ENCODE peak calls at places on chromosomes 16 and 17, in five cellular contexts. C is esophagus squamous epithelium; T is heart left ventricle; I is tibial artery; K is effector memory CD4-positive, alpha-beta T cell. G is an unnamed sample.

GRCh38 chr16:11016524-11016988 is 72.2 kb downstream of the CLEC16A start:
- DNase-seq in C (no peak), T (no peak), I (no peak), K (no peak), G (no peak)

GRCh38 chr16:73605309-73605708 is 557.4 kb upstream of the ZFHX3 start:
- DNase-seq in C (no peak), T (no peak), I (no peak), K (no peak), G (no peak)

GRCh38 chr16:87259431-87259830 is 57.8 kb downstream of the C16orf95 start:
- DNase-seq in C (no peak), T (no peak), I (no peak), K (no peak), G (no peak)

GRCh38 chr17:38881600-38882191 is 11.8 kb downstream of the LASP1 start:
- DNase-seq in C (no peak), T (peak), I (peak), K (no peak), G (peak)

GRCh38 chr16:89172901-89173628 is 1.5 kb downstream of the CDH15 start:
- DNase-seq in C (no peak), T (no peak), I (no peak), K (no peak), G (no peak)

GRCh38 chr17:80633197-80633596 is 88.6 kb downstream of the RPTOR start:
- DNase-seq in C (no peak), T (no peak), I (no peak), K (no peak), G (no peak)

GRCh38 chr17:43814026-43814425 is 18.9 kb downstream of the MPP3 start:
- DNase-seq in C (no peak), T (no peak), I (no peak), K (no peak), G (no peak)

GRCh38 chr16:67104845-67105244 is 4.9 kb upstream of the PHAF1 start:
- DNase-seq in C (no peak), T (no peak), I (no peak), K (no peak), G (no peak)

GRCh38 chr17:58960068-58960467 is 146.6 kb downstream of the TRIM37 start:
- DNase-seq in C (no peak), T (no peak), I (no peak), K (no peak), G (peak)

GRCh38 chr17:30290696-30291570 is 811 bp downstream of the BLMH start:
- DNase-seq in C (no peak), T (peak), I (peak), K (no peak), G (peak)

GRCh38 chr16:526181-527014 is 1.1 kb upstream of the CAPN15 start:
- DNase-seq in C (no peak), T (peak), I (no peak), K (no peak), G (no peak)

GRCh38 chr16:31528726-31529397 is 1.2 kb downstream of the AHSP start:
- DNase-seq in C (no peak), T (no peak), I (no peak), K (no peak), G (peak)

GRCh38 chr17:16189791-16190348 is 25.5 kb downstream of the NCOR1 start:
- DNase-seq in C (no peak), T (no peak), I (no peak), K (no peak), G (no peak)

GRCh38 chr17:44865231-44865660 is 17.6 kb downstream of the HIGD1B start:
- DNase-seq in C (no peak), T (peak), I (peak), K (peak), G (peak)

GRCh38 chr16:84818989-84819643 is 669 bp upstream of the CRISPLD2 start:
- DNase-seq in C (no peak), T (no peak), I (no peak), K (no peak), G (no peak)

GRCh38 chr16:84820305-84820684 is 510 bp downstream of the CRISPLD2 start:
- DNase-seq in C (no peak), T (no peak), I (no peak), K (no peak), G (no peak)

GRCh38 chr16:84820771-84821170 is 986 bp downstream of the CRISPLD2 start:
- DNase-seq in C (no peak), T (no peak), I (no peak), K (no peak), G (no peak)

GRCh38 chr16:84821179-84821578 is 1.4 kb downstream of the CRISPLD2 start:
- DNase-seq in C (no peak), T (no peak), I (no peak), K (no peak), G (no peak)

DNA sequence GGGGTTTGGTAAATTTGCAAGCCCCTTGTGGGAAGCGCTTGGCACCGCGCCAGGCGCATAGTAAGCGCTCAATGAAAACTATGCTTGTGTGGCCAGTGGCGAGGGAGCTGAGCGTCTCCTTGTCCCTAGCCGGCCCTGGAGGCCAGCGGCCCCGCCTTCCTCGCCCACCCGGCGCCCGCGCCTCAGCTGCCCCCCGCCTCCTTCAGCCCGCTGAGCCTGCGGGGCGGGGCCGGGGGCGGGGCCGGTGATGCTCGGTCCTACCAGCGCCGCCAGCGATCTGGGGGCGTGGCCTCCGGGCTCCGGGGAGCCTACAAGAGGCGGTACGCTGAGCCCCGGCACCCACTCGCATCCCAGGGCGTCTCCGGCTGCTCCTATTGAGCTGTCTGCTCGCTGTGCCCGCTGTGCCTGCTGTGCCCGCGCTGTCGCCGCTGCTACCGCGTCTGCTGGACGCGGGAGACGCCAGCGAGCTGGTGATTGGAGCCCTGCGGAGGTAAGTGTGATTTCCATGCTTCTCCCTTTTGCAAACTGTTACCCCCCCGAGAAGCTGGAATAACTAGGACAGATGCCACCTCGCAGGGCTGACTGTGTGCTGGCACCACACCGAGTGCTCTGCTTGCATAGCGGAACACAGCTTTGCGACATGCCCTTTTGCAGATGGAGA is at the start of gene CRISPLD2:
- DNase-seq in C (peak), T (peak), I (peak), K (peak), G (peak)
- H3K4me3 ChIP-seq in C (peak), T (peak), I (peak), K (peak), G (peak)

GRCh38 chr17:2710075-2710803 is 1.3 kb downstream of the CLUH start:
- DNase-seq in C (no peak), T (no peak), I (no peak), K (no peak), G (no peak)

GRCh38 chr17:2709173-2709661 is 2.3 kb downstream of the CLUH start:
- DNase-seq in C (no peak), T (no peak), I (no peak), K (no peak), G (peak)

GRCh38 chr17:2712300-2713043 is 908 bp upstream of the CLUH start:
- DNase-seq in C (no peak), T (no peak), I (no peak), K (no peak), G (peak)

GRCh38 chr17:2711608-2712299 is at the start of gene CLUH:
- DNase-seq in C (peak), T (peak), I (peak), K (peak), G (peak)

DNA sequence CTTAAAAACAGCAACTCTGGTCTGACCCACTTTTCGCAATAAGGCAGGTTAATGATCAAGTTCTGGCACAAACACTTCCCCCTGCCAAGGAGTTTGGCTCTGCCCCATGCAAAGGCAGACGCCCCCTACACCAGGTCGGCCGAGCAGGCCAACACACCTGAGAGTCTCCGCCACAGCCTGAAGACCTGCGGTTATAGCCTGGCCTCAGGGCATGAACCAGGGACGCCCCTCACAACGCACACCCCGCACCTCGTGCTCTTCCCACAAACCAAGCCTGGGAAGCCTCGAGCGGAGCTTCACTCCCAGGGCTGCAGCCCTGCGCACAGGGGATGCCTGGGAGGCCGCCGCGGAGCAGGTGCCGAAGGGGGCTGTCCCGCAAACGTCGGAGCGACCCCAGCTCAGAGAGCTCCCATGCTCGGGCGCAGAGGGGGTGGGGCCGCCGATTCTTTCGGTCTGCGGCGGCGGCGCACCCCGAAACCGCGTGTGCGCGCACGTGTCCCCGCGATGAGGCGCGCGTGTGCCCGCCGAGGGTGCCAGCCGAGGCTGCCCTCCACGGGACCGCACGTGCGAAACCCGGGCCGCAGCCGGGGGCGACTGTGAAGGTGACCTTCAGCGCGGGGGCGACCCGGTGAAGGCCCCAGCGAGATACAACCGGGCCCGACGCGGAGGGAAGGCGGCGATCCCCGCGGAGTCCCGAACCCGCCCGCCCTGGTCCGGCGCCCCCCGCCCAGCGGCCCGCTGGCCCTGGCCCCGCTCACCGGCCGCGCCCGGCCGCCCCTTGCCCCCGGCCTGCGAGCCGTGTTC is 558 bp downstream of the CLUH start:
- DNase-seq in C (no peak), T (no peak), I (no peak), K (no peak), G (peak)
- H3K27ac ChIP-seq in C (peak), T (peak), I (peak), K (peak), G (peak)

GRCh38 chr17:41837761-41838538 is at the start of gene KLHL10:
- DNase-seq in C (no peak), T (no peak), I (no peak), K (no peak), G (no peak)
- H3K4me3 ChIP-seq in C (peak), T (no peak), I (peak), K (peak), G (peak)

DNA sequence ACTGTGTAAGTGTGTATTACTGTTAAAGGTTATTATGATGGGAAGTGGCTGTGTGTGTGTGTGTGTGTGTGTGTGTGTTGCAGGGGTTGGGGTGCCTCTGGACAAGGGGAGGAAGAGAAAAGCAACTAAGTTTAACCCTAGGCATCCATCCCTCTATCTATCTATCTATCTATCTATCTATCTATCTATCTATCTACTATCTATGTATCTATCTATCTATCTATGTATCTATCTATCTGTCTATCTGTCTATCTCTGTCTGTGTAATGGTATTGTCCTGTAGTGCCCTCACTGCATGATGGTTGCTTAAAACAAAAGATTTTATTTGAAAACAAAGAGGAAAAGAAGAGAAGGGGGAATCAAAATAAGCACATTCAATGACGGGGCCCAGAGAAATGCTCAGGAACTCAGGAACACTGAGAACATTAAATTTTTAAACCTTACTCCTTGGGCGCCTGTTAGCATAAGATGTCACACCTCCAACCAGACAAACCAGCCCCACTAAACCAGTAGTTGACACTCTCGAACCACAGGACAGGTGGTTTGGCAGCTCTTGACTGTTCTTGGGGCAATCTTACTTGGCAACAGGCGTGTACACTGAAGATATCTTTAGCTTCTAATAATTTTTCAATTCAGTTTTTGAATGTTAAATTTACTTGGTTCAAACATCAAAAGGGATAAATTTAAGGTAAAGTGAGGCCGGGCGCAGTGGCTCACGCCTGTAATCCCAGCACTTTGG is 5.1 kb upstream of the RPL26 start:
- DNase-seq in C (no peak), T (no peak), I (no peak), K (no peak), G (no peak)
- H3K27ac ChIP-seq in C (peak), T (no peak), I (no peak), K (no peak), G (no peak)

GRCh38 chr17:41484920-41485904 is 4.3 kb upstream of the KRT35 start:
- DNase-seq in C (no peak), T (no peak), I (no peak), K (no peak), G (no peak)
- H3K4me3 ChIP-seq in C (no peak), T (no peak), I (no peak), K (no peak), G (no peak)

GRCh38 chr17:36183811-36184765 is 7.7 kb upstream of the TBC1D3B start:
- DNase-seq in C (no peak), T (no peak), I (no peak), K (no peak), G (no peak)
- H3K27ac ChIP-seq in C (peak), T (no peak), I (no peak), K (no peak), G (no peak)

DNA sequence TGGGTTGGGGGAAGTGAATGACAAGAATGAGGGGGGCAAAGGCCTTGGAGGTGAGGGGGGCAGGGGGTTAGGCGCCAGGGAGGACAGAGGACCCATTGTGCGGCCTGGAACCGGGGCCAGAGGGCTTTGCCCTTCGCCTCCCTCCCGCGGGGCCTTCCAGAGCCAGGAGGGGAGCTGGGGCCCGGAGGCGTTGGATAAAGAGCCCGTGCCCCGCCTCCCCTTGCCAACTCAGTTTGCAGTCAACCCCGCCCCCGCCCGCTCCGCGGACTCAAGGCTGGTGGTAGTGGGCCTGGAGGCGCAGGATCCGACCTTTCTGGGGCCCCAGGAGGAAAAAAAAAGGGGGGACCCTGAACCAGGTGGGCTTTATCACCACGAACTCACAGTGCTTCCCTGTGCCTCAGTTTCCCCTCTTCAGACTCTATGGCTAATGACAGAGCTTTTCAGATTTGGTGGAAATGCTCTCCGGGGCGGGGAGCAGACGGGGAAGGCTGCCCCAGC is 2.1 kb upstream of the SPHK1 start:
- DNase-seq in C (no peak), T (no peak), I (no peak), K (no peak), G (peak)
- H3K4me3 ChIP-seq in C (peak), T (peak), I (peak), K (peak), G (peak)

DNA sequence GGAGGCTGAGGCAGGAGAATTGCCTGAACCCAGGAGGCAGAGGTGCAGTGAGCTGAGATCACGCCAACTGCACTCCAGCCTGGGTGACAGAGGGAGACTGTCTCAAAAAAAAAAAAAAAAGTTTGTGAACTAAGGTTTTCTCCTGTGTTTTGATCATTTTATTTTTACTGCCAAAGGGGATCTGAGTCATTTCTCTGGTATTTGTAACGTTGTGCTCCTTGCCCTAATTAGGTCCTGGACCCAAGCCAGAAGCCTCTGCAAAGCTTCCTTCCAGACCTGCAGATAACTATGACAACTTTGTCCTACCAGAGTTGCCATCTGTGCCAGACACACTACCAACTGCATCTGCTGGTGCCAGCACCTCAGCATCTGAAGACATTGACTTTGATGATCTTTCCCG is 32.1 kb downstream of the IST1 start:
- DNase-seq in C (no peak), T (peak), I (peak), K (no peak), G (no peak)
- H3K27ac ChIP-seq in C (peak), T (peak), I (peak), K (no peak), G (peak)